ENCODE peak calls at places on chromosomes 6 and 20, in six cellular contexts. H is AG10803; O is effector memory CD4-positive, alpha-beta T cell; F is heart left ventricle; N is HFF-Myc; I is WERI-Rb-1. M is an unnamed sample.
A peak's percentile ranks its signal among the peaks of the same experiment; 100 is the strongest.

GRCh38 chr6:3908961-3909360 is 59.8 kb downstream of the FAM50B start:
- DNase-seq in H (no peak), O (no peak), F (no peak), N (no peak), I (no peak), M (no peak)

GRCh38 chr6:132084811-132085509 is 133.8 kb upstream of the CCN2 start:
- DNase-seq in H (peak; percentile 99), O (no peak), F (no peak), N (peak; percentile 48), I (no peak), M (peak; percentile 98)

GRCh38 chr20:16061394-16061793 is 511.9 kb downstream of the KIF16B start:
- DNase-seq in H (no peak), O (no peak), F (no peak), N (no peak), I (no peak), M (no peak)

GRCh38 chr20:4813076-4813838 is 91.5 kb downstream of the PRND start:
- DNase-seq in H (no peak), O (no peak), F (peak; percentile 59), N (no peak), I (no peak), M (peak; percentile 16)

GRCh38 chr6:115969930-115970273 is 90.8 kb downstream of the FRK start:
- DNase-seq in H (peak; percentile 58), O (no peak), F (no peak), N (no peak), I (no peak), M (peak; percentile 9)

GRCh38 chr6:84921891-84922290 is 157.5 kb upstream of the TBX18 start:
- DNase-seq in H (no peak), O (no peak), F (no peak), N (no peak), I (no peak), M (no peak)

GRCh38 chr6:99016355-99016754 is 68.6 kb upstream of the FBXL4 start:
- DNase-seq in H (peak; percentile 90), O (no peak), F (no peak), N (peak; percentile 4), I (no peak), M (peak; percentile 7)

GRCh38 chr6:116094041-116094440 is 6.6 kb upstream of the NT5DC1 start:
- DNase-seq in H (no peak), O (no peak), F (no peak), N (no peak), I (no peak), M (no peak)

GRCh38 chr20:41387433-41387832 is 20.8 kb upstream of the EMILIN3 start:
- DNase-seq in H (no peak), O (no peak), F (no peak), N (no peak), I (peak; percentile 21), M (peak; percentile 20)

GRCh38 chr6:25691885-25692284 is 39.9 kb downstream of the SCGN start:
- DNase-seq in H (no peak), O (no peak), F (no peak), N (no peak), I (no peak), M (no peak)

GRCh38 chr6:38452816-38453215 is 186.9 kb downstream of the BTBD9 start:
- DNase-seq in H (peak; percentile 31), O (no peak), F (no peak), N (no peak), I (no peak), M (no peak)

GRCh38 chr6:166395351-166395750 is 12.6 kb upstream of the MPC1 start:
- DNase-seq in H (no peak), O (no peak), F (no peak), N (no peak), I (no peak), M (no peak)

GRCh38 chr6:136761227-136761922 is 30.9 kb downstream of the MAP3K5 start:
- DNase-seq in H (no peak), O (no peak), F (no peak), N (no peak), I (no peak), M (peak; percentile 42)

GRCh38 chr6:107230024-107230423 is 114.7 kb upstream of the BEND3 start:
- DNase-seq in H (no peak), O (no peak), F (no peak), N (no peak), I (no peak), M (peak; percentile 25)

GRCh38 chr6:12715437-12715836 is 1.1 kb upstream of the PHACTR1 start:
- DNase-seq in H (no peak), O (no peak), F (no peak), N (no peak), I (no peak), M (no peak)

GRCh38 chr20:16054917-16055316 is 518.3 kb downstream of the KIF16B start:
- DNase-seq in H (no peak), O (no peak), F (no peak), N (no peak), I (no peak), M (no peak)

GRCh38 chr6:138028893-138029292 is 78.3 kb downstream of the PERP start:
- DNase-seq in H (no peak), O (no peak), F (no peak), N (no peak), I (no peak), M (no peak)

GRCh38 chr6:66948106-66948505 is 1241.1 kb upstream of the EYS start:
- DNase-seq in H (no peak), O (no peak), F (no peak), N (no peak), I (no peak), M (peak; percentile 48)

GRCh38 chr6:116682334-116682712 is 1.3 kb downstream of the KPNA5 start:
- DNase-seq in H (peak; percentile 61), O (peak; percentile 10), F (no peak), N (no peak), I (no peak), M (peak; percentile 56)

GRCh38 chr6:10368841-10369240 is 46.0 kb downstream of the TFAP2A start:
- DNase-seq in H (no peak), O (no peak), F (no peak), N (no peak), I (no peak), M (no peak)

GRCh38 chr20:62704341-62704948 is 4.2 kb upstream of the NTSR1 start:
- DNase-seq in H (peak; percentile 85), O (no peak), F (peak; percentile 87), N (peak; percentile 91), I (no peak), M (peak; percentile 92)

GRCh38 chr6:108735310-108735990 is 112.8 kb upstream of the ARMC2 start:
- DNase-seq in H (no peak), O (no peak), F (no peak), N (no peak), I (no peak), M (no peak)

GRCh38 chr6:1724124-1724523 is 114.4 kb downstream of the FOXC1 start:
- DNase-seq in H (no peak), O (no peak), F (no peak), N (no peak), I (no peak), M (no peak)

GRCh38 chr6:167013067-167013466 is 13.9 kb downstream of the CEP43 start:
- DNase-seq in H (no peak), O (no peak), F (no peak), N (no peak), I (no peak), M (no peak)

GRCh38 chr20:49989234-49990065 is 6.7 kb downstream of the SNAI1 start:
- DNase-seq in H (peak; percentile 93), O (no peak), F (peak; percentile 77), N (peak; percentile 81), I (no peak), M (peak; percentile 95)

DNA sequence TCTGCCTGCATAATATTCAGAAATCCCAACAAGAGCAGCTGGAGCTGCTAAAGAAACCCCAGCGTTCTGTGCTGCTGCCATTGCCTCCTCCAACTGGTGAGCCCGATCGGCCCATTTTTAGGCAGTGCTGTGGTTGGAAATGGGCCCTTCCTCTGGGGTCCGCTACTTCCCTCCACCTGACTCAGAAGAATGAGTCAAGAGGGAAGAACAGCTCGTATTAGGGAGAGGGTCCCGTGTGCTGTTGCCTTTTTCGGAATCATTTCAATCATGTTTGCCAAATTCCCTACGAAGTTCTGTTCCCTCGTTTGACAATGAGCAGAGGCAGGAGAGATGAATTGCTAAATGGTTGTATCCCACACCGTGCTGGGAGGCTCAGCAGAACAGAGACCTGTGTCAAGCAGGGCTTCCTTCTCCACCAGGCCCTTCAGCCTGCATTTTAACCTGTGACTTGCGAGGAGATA is 38.4 kb downstream of the THBS2 start:
- DNase-seq in H (peak; percentile 30), O (no peak), F (no peak), N (no peak), I (no peak), M (peak; percentile 36)
- H3K4me3 ChIP-seq in H (peak overlapping the region; percentile 23), O (no peak overlapping the region), F (no peak overlapping the region), N (no peak overlapping the region), I (no peak overlapping the region), M (no peak overlapping the region)

GRCh38 chr6:77470983-77471382 is 7.7 kb upstream of the HTR1B start:
- DNase-seq in H (no peak), O (no peak), F (no peak), N (no peak), I (no peak), M (peak; percentile 35)

GRCh38 chr6:77468939-77469338 is 5.6 kb upstream of the HTR1B start:
- DNase-seq in H (no peak), O (no peak), F (no peak), N (no peak), I (no peak), M (no peak)

GRCh38 chr6:77474973-77475372 is 11.7 kb upstream of the HTR1B start:
- DNase-seq in H (no peak), O (no peak), F (no peak), N (no peak), I (no peak), M (no peak)

DNA sequence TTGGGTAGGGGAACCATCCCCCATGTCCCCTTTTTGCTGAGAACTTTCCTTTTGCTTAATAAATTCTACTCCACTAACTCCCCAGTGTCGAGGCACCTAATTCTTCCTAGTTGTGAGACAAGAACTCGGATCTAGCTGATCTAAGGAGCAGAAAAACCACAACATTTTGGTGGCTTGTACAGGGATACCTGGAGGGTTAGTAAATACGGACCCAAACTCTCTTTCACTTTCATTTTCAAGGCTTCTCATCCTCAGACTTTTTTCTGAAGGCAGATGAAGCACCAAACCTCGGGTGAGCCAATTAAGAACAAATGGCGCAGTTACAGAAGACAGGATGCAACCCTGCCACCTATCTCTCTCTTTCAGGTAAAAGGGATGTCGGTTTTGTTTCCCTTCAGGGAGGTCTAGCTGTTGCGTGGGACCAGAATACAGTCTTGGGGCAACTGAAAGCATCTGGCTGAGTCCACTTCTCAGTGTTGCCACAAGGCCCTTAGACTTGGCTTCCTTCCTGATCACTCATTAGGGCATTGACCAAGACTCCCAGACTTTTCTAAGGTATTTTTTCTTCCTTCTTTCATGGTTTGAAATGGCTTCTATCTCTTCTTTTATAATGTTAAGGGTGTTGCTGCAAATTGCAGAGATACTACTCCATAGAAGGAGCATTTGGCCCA is 11.1 kb upstream of the HTR1B start:
- DNase-seq in H (no peak), O (no peak), F (no peak), N (no peak), I (no peak), M (no peak)
- H3K4me3 ChIP-seq in H (no peak overlapping the region), O (no peak overlapping the region), F (no peak overlapping the region), N (no peak overlapping the region), I (no peak overlapping the region), M (no peak overlapping the region)

GRCh38 chr6:101393291-101394251 is at the start of gene GRIK2:
- DNase-seq in H (peak; percentile 61), O (no peak), F (no peak), N (no peak), I (peak; percentile 82), M (peak; percentile 33)
- H3K4me3 ChIP-seq in H (peak within 1 kb of the TSS; percentile 71), O (no peak within 1 kb of the TSS), F (peak within 1 kb of the TSS; percentile 43), N (peak within 1 kb of the TSS; percentile 55), I (peak within 1 kb of the TSS; percentile 92), M (peak within 1 kb of the TSS; percentile 60)

GRCh38 chr6:31462026-31462963 is 35.6 kb upstream of the MICB start:
- DNase-seq in H (no peak), O (no peak), F (no peak), N (no peak), I (no peak), M (peak; percentile 22)
- H3K4me3 ChIP-seq in H (no peak overlapping the region), O (peak overlapping the region; percentile 97), F (peak overlapping the region; percentile 47), N (no peak overlapping the region), I (no peak overlapping the region), M (no peak overlapping the region)

GRCh38 chr20:25000268-25000801 is 7.8 kb upstream of the APMAP start:
- DNase-seq in H (peak; percentile 98), O (no peak), F (peak; percentile 73), N (no peak), I (no peak), M (peak; percentile 88)
- H3K4me3 ChIP-seq in H (no peak overlapping the region), O (no peak overlapping the region), F (no peak overlapping the region), N (no peak overlapping the region), I (no peak overlapping the region), M (no peak overlapping the region)